ENCODE peak calls at places on chromosomes 16 and 17, in ten cellular contexts. One of them, this sample, is unnamed.

GRCh38 chr16:76278976-76279375 is 1.8 kb downstream of the CNTNAP4 start:
- DNase-seq in transverse colon: no peak
- DNase-seq in right atrium auricular region: no peak
- DNase-seq in CD8-positive, alpha-beta T cell: no peak
- DNase-seq in heart left ventricle: no peak
- DNase-seq in DND-41: no peak
- DNase-seq in cardiac muscle cell: peak; percentile 71
- DNase-seq in heart right ventricle: no peak
- DNase-seq in neural progenitor cell: peak; percentile 55
- DNase-seq in mucosa of descending colon: no peak
- DNase-seq in this sample: no peak

GRCh38 chr17:9520649-9521435 is 54.8 kb downstream of the STX8 start:
- DNase-seq in transverse colon: no peak
- DNase-seq in right atrium auricular region: no peak
- DNase-seq in cardiac muscle cell: peak; percentile 2
- DNase-seq in mucosa of descending colon: no peak
- DNase-seq in neural progenitor cell: peak; percentile 49
- DNase-seq in heart left ventricle: no peak
- DNase-seq in heart right ventricle: no peak
- DNase-seq in DND-41: no peak
- DNase-seq in CD8-positive, alpha-beta T cell: no peak
- DNase-seq in this sample: no peak

GRCh38 chr16:75322706-75323105 is 71.3 kb upstream of the BCAR1 start:
- DNase-seq in heart left ventricle: no peak
- DNase-seq in right atrium auricular region: no peak
- DNase-seq in CD8-positive, alpha-beta T cell: no peak
- DNase-seq in cardiac muscle cell: peak; percentile 20
- DNase-seq in neural progenitor cell: no peak
- DNase-seq in DND-41: no peak
- DNase-seq in heart right ventricle: no peak
- DNase-seq in transverse colon: no peak
- DNase-seq in mucosa of descending colon: no peak
- DNase-seq in this sample: no peak

GRCh38 chr17:71922439-71922838 is 198.4 kb upstream of the SOX9 start:
- DNase-seq in heart right ventricle: no peak
- DNase-seq in right atrium auricular region: no peak
- DNase-seq in neural progenitor cell: no peak
- DNase-seq in cardiac muscle cell: peak; percentile 30
- DNase-seq in DND-41: peak; percentile 24
- DNase-seq in heart left ventricle: no peak
- DNase-seq in CD8-positive, alpha-beta T cell: no peak
- DNase-seq in transverse colon: no peak
- DNase-seq in mucosa of descending colon: no peak
- DNase-seq in this sample: no peak

GRCh38 chr17:49760296-49760695 is 3.6 kb downstream of the FAM117A start:
- DNase-seq in mucosa of descending colon: no peak
- DNase-seq in heart right ventricle: no peak
- DNase-seq in DND-41: no peak
- DNase-seq in heart left ventricle: no peak
- DNase-seq in transverse colon: no peak
- DNase-seq in cardiac muscle cell: no peak
- DNase-seq in right atrium auricular region: no peak
- DNase-seq in neural progenitor cell: no peak
- DNase-seq in CD8-positive, alpha-beta T cell: no peak
- DNase-seq in this sample: no peak

GRCh38 chr16:2333772-2334379 is 6.7 kb downstream of the ABCA3 start:
- DNase-seq in heart right ventricle: no peak
- DNase-seq in heart left ventricle: no peak
- DNase-seq in right atrium auricular region: no peak
- DNase-seq in mucosa of descending colon: no peak
- DNase-seq in DND-41: no peak
- DNase-seq in cardiac muscle cell: no peak
- DNase-seq in transverse colon: no peak
- DNase-seq in neural progenitor cell: no peak
- DNase-seq in CD8-positive, alpha-beta T cell: no peak
- DNase-seq in this sample: no peak

GRCh38 chr17:68578236-68578635 is 22.9 kb downstream of the FAM20A start:
- DNase-seq in cardiac muscle cell: no peak
- DNase-seq in transverse colon: no peak
- DNase-seq in DND-41: no peak
- DNase-seq in right atrium auricular region: no peak
- DNase-seq in mucosa of descending colon: no peak
- DNase-seq in heart right ventricle: no peak
- DNase-seq in CD8-positive, alpha-beta T cell: no peak
- DNase-seq in neural progenitor cell: no peak
- DNase-seq in heart left ventricle: no peak
- DNase-seq in this sample: no peak

GRCh38 chr17:40091691-40092397 is 8.5 kb downstream of the NR1D1 start:
- DNase-seq in transverse colon: no peak
- DNase-seq in cardiac muscle cell: no peak
- DNase-seq in heart right ventricle: no peak
- DNase-seq in right atrium auricular region: no peak
- DNase-seq in CD8-positive, alpha-beta T cell: no peak
- DNase-seq in heart left ventricle: peak; percentile 54
- DNase-seq in mucosa of descending colon: no peak
- DNase-seq in DND-41: no peak
- DNase-seq in neural progenitor cell: no peak
- DNase-seq in this sample: no peak

GRCh38 chr17:61477204-61477834 is 25.1 kb downstream of the TBX4 start:
- DNase-seq in right atrium auricular region: no peak
- DNase-seq in mucosa of descending colon: no peak
- DNase-seq in DND-41: no peak
- DNase-seq in transverse colon: no peak
- DNase-seq in cardiac muscle cell: peak; percentile 54
- DNase-seq in CD8-positive, alpha-beta T cell: no peak
- DNase-seq in heart right ventricle: no peak
- DNase-seq in neural progenitor cell: no peak
- DNase-seq in heart left ventricle: no peak
- DNase-seq in this sample: no peak

GRCh38 chr17:74750327-74751069 is 2.1 kb downstream of the NHERF1 start:
- DNase-seq in heart right ventricle: no peak
- DNase-seq in DND-41: peak; percentile 49
- DNase-seq in neural progenitor cell: no peak
- DNase-seq in CD8-positive, alpha-beta T cell: peak; percentile 29
- DNase-seq in heart left ventricle: peak; percentile 48
- DNase-seq in mucosa of descending colon: peak; percentile 66
- DNase-seq in cardiac muscle cell: no peak
- DNase-seq in right atrium auricular region: no peak
- DNase-seq in transverse colon: peak; percentile 66
- DNase-seq in this sample: no peak

GRCh38 chr17:64788286-64789060 is 126.4 kb upstream of the SMURF2 start:
- DNase-seq in transverse colon: no peak
- DNase-seq in right atrium auricular region: no peak
- DNase-seq in heart left ventricle: no peak
- DNase-seq in neural progenitor cell: no peak
- DNase-seq in mucosa of descending colon: no peak
- DNase-seq in CD8-positive, alpha-beta T cell: no peak
- DNase-seq in cardiac muscle cell: no peak
- DNase-seq in heart right ventricle: no peak
- DNase-seq in DND-41: no peak
- DNase-seq in this sample: no peak

GRCh38 chr17:74059471-74059870 is 144.0 kb upstream of the RPL38 start:
- DNase-seq in neural progenitor cell: no peak
- DNase-seq in CD8-positive, alpha-beta T cell: no peak
- DNase-seq in heart left ventricle: no peak
- DNase-seq in right atrium auricular region: no peak
- DNase-seq in transverse colon: no peak
- DNase-seq in mucosa of descending colon: no peak
- DNase-seq in heart right ventricle: no peak
- DNase-seq in cardiac muscle cell: no peak
- DNase-seq in DND-41: no peak
- DNase-seq in this sample: no peak

GRCh38 chr17:79840204-79840988 is 1.2 kb upstream of the CBX4 start:
- DNase-seq in transverse colon: peak; percentile 67
- DNase-seq in heart right ventricle: peak; percentile 70
- DNase-seq in mucosa of descending colon: peak; percentile 60
- DNase-seq in heart left ventricle: peak; percentile 80
- DNase-seq in neural progenitor cell: peak; percentile 78
- DNase-seq in cardiac muscle cell: peak; percentile 76
- DNase-seq in DND-41: no peak
- DNase-seq in CD8-positive, alpha-beta T cell: peak; percentile 41
- DNase-seq in right atrium auricular region: peak; percentile 87
- DNase-seq in this sample: no peak

GRCh38 chr16:19008245-19008644 is 24.5 kb downstream of the TMC7 start:
- DNase-seq in heart right ventricle: no peak
- DNase-seq in mucosa of descending colon: no peak
- DNase-seq in DND-41: no peak
- DNase-seq in CD8-positive, alpha-beta T cell: no peak
- DNase-seq in transverse colon: no peak
- DNase-seq in neural progenitor cell: peak; percentile 25
- DNase-seq in heart left ventricle: no peak
- DNase-seq in right atrium auricular region: no peak
- DNase-seq in cardiac muscle cell: peak; percentile 73
- DNase-seq in this sample: no peak

GRCh38 chr17:13822671-13823070 is 220.9 kb upstream of the HS3ST3A1 start:
- DNase-seq in transverse colon: no peak
- DNase-seq in CD8-positive, alpha-beta T cell: no peak
- DNase-seq in neural progenitor cell: no peak
- DNase-seq in right atrium auricular region: no peak
- DNase-seq in DND-41: no peak
- DNase-seq in cardiac muscle cell: no peak
- DNase-seq in heart left ventricle: no peak
- DNase-seq in mucosa of descending colon: no peak
- DNase-seq in heart right ventricle: no peak
- DNase-seq in this sample: no peak

DNA sequence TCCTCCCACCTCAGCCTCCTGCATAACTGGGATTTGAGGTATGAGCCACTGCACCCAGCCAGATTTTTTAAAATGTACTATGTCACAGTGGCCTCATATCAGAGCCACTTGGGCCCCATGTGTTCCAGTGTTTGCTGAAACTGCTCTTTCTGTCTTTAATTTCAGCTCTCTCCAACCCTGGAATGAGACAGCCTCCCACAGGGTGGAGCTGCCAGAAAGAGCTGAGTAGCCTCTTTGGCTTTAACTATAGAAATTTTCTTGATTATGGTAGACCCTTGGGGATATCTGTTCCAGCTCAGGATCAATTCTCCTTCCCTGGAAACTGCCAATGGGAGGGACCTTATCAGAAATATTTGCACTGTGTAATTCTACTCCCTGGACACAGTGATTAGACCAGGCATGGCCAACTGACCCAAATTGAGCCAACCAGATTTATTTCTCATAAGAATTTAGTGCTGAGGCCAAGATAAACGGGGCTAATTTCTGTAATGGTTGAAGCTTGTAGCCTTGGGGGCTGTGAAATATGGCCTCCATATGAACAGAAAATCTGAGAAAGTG is 39.0 kb upstream of the KDM8 start:
- DNase-seq in heart left ventricle: no peak
- DNase-seq in neural progenitor cell: no peak
- DNase-seq in mucosa of descending colon: no peak
- DNase-seq in CD8-positive, alpha-beta T cell: no peak
- DNase-seq in right atrium auricular region: no peak
- DNase-seq in DND-41: no peak
- DNase-seq in cardiac muscle cell: no peak
- DNase-seq in transverse colon: no peak
- DNase-seq in heart right ventricle: no peak
- DNase-seq in this sample: no peak
- TF ChIP-seq CTCF in heart left ventricle: no peak
- TF ChIP-seq CTCF in neural progenitor cell: no peak
- TF ChIP-seq CTCF in mucosa of descending colon: no peak
- TF ChIP-seq CTCF in CD8-positive, alpha-beta T cell: no peak
- TF ChIP-seq CTCF in right atrium auricular region: no peak
- TF ChIP-seq CTCF in DND-41: no peak
- TF ChIP-seq CTCF in cardiac muscle cell: no peak
- TF ChIP-seq CTCF in transverse colon: no peak
- TF ChIP-seq CTCF in heart right ventricle: no peak
- TF ChIP-seq CTCF in this sample: no peak

GRCh38 chr16:28110074-28110473 is 46.6 kb upstream of the GSG1L start:
- DNase-seq in transverse colon: no peak
- DNase-seq in cardiac muscle cell: peak; percentile 72
- DNase-seq in heart right ventricle: no peak
- DNase-seq in heart left ventricle: no peak
- DNase-seq in mucosa of descending colon: no peak
- DNase-seq in neural progenitor cell: no peak
- DNase-seq in right atrium auricular region: no peak
- DNase-seq in DND-41: no peak
- DNase-seq in CD8-positive, alpha-beta T cell: no peak
- DNase-seq in this sample: no peak
- H3K36me3 ChIP-seq in transverse colon: no peaks in the 10 kb centered on the region
- H3K36me3 ChIP-seq in cardiac muscle cell: peaks cover 15% of the 10 kb centered on the region
- H3K36me3 ChIP-seq in heart right ventricle: peaks cover 100% of the 10 kb centered on the region
- H3K36me3 ChIP-seq in heart left ventricle: no peaks in the 10 kb centered on the region
- H3K36me3 ChIP-seq in mucosa of descending colon: peaks cover 8% of the 10 kb centered on the region
- H3K36me3 ChIP-seq in neural progenitor cell: no peaks in the 10 kb centered on the region
- H3K36me3 ChIP-seq in right atrium auricular region: peaks cover 66% of the 10 kb centered on the region
- H3K36me3 ChIP-seq in DND-41: peaks cover 93% of the 10 kb centered on the region
- H3K36me3 ChIP-seq in CD8-positive, alpha-beta T cell: peaks cover 71% of the 10 kb centered on the region
- H3K36me3 ChIP-seq in this sample: peaks cover 38% of the 10 kb centered on the region

DNA sequence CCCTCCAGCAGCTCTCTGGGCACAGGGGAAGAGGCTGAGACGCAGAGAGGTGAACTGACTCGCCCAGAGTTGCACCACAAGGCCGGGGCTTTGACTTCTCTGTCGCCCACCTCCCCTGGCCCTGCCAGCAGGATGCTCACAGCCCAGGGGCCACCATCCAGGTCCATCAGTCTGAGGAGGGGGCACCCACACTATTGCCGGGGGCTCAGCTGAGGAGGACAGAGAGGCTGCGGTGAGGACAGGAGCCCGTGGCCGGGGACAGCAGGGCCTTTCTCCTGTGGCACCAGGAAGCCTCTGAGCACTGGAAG is 32.6 kb downstream of the KDM8 start:
- DNase-seq in heart left ventricle: no peak
- DNase-seq in mucosa of descending colon: no peak
- DNase-seq in heart right ventricle: no peak
- DNase-seq in right atrium auricular region: no peak
- DNase-seq in CD8-positive, alpha-beta T cell: no peak
- DNase-seq in neural progenitor cell: no peak
- DNase-seq in cardiac muscle cell: no peak
- DNase-seq in transverse colon: no peak
- DNase-seq in DND-41: no peak
- DNase-seq in this sample: no peak
- TF ChIP-seq CTCF in heart left ventricle: no peak
- TF ChIP-seq CTCF in mucosa of descending colon: no peak
- TF ChIP-seq CTCF in heart right ventricle: no peak
- TF ChIP-seq CTCF in right atrium auricular region: no peak
- TF ChIP-seq CTCF in CD8-positive, alpha-beta T cell: no peak
- TF ChIP-seq CTCF in neural progenitor cell: no peak
- TF ChIP-seq CTCF in cardiac muscle cell: no peak
- TF ChIP-seq CTCF in transverse colon: no peak
- TF ChIP-seq CTCF in DND-41: no peak
- TF ChIP-seq CTCF in this sample: no peak

GRCh38 chr17:36525113-36525512 is 9.6 kb downstream of the MYO19 start:
- DNase-seq in transverse colon: no peak
- DNase-seq in DND-41: no peak
- DNase-seq in cardiac muscle cell: no peak
- DNase-seq in CD8-positive, alpha-beta T cell: no peak
- DNase-seq in right atrium auricular region: peak; percentile 16
- DNase-seq in heart right ventricle: no peak
- DNase-seq in heart left ventricle: no peak
- DNase-seq in neural progenitor cell: no peak
- DNase-seq in mucosa of descending colon: no peak
- DNase-seq in this sample: no peak
- H3K36me3 ChIP-seq in transverse colon: no peaks in the 10 kb centered on the region
- H3K36me3 ChIP-seq in DND-41: peaks cover 81% of the 10 kb centered on the region
- H3K36me3 ChIP-seq in cardiac muscle cell: peaks cover 32% of the 10 kb centered on the region
- H3K36me3 ChIP-seq in CD8-positive, alpha-beta T cell: no peaks in the 10 kb centered on the region
- H3K36me3 ChIP-seq in right atrium auricular region: peaks cover 45% of the 10 kb centered on the region
- H3K36me3 ChIP-seq in heart right ventricle: peaks cover 100% of the 10 kb centered on the region
- H3K36me3 ChIP-seq in heart left ventricle: no peaks in the 10 kb centered on the region
- H3K36me3 ChIP-seq in neural progenitor cell: peaks cover 10% of the 10 kb centered on the region
- H3K36me3 ChIP-seq in mucosa of descending colon: no peaks in the 10 kb centered on the region
- H3K36me3 ChIP-seq in this sample: peaks cover 29% of the 10 kb centered on the region

GRCh38 chr17:1713878-1714487 is 3.8 kb upstream of the TLCD2 start:
- DNase-seq in neural progenitor cell: peak; percentile 86
- DNase-seq in mucosa of descending colon: peak; percentile 65
- DNase-seq in right atrium auricular region: no peak
- DNase-seq in CD8-positive, alpha-beta T cell: no peak
- DNase-seq in heart left ventricle: peak; percentile 36
- DNase-seq in DND-41: no peak
- DNase-seq in cardiac muscle cell: peak; percentile 61
- DNase-seq in heart right ventricle: no peak
- DNase-seq in transverse colon: peak; percentile 71
- DNase-seq in this sample: no peak
- TF ChIP-seq CTCF in neural progenitor cell: peak; percentile 69
- TF ChIP-seq CTCF in mucosa of descending colon: peak; percentile 40
- TF ChIP-seq CTCF in right atrium auricular region: no peak
- TF ChIP-seq CTCF in CD8-positive, alpha-beta T cell: no peak
- TF ChIP-seq CTCF in heart left ventricle: peak; percentile 13
- TF ChIP-seq CTCF in DND-41: peak; percentile 43
- TF ChIP-seq CTCF in cardiac muscle cell: peak; percentile 43
- TF ChIP-seq CTCF in heart right ventricle: no peak
- TF ChIP-seq CTCF in transverse colon: peak; percentile 71
- TF ChIP-seq CTCF in this sample: no peak

This sample was measured in thoracic aorta.